ENCODE peak calls at places on chromosome 6, in six cellular contexts. P is HepG2, A is WTC11, N is endothelial cell of umbilical vein, M is K562, U is H1. R is an unnamed sample.

GRCh38 chr6:26175428-26176181 is 88.4 kb downstream of the HFE start:
- DNase-seq in P (peak), N (peak), A (peak), U (peak), M (peak), R (no peak)

GRCh38 chr6:72283571-72283970 is 338.3 kb upstream of the KCNQ5 start:
- DNase-seq in U (no peak), P (no peak), M (no peak), N (no peak), A (no peak), R (no peak)

GRCh38 chr6:82178084-82178758 is 69.3 kb downstream of the IBTK start:
- DNase-seq in M (no peak), P (peak), N (peak), U (no peak), A (no peak), R (no peak)

GRCh38 chr6:85458782-85459181 is 8.9 kb downstream of the NT5E start:
- DNase-seq in U (no peak), A (no peak), P (no peak), M (no peak), N (peak), R (no peak)

GRCh38 chr6:135323202-135323668 is 142.1 kb downstream of the MYB start:
- DNase-seq in A (no peak), P (no peak), M (peak), N (no peak), U (no peak), R (no peak)

GRCh38 chr6:32436995-32437836 is 2.5 kb upstream of the HLA-DRA start:
- DNase-seq in A (no peak), N (peak), M (no peak), P (no peak), U (no peak), R (no peak)

GRCh38 chr6:44636576-44637248 is 249.2 kb downstream of the CDC5L start:
- DNase-seq in U (no peak), M (no peak), N (no peak), P (no peak), A (no peak), R (no peak)

GRCh38 chr6:133995758-133996157 is 42.7 kb downstream of the TBPL1 start:
- DNase-seq in N (no peak), U (no peak), P (no peak), M (no peak), A (no peak), R (no peak)

GRCh38 chr6:33610057-33610456 is 11.1 kb upstream of the ITPR3 start:
- DNase-seq in P (no peak), A (no peak), M (no peak), N (no peak), U (no peak), R (no peak)

GRCh38 chr6:89834884-89835792 is 5.5 kb downstream of the CASP8AP2 start:
- DNase-seq in P (no peak), U (no peak), M (no peak), A (no peak), N (no peak), R (no peak)

GRCh38 chr6:20334334-20334733 is 67.3 kb upstream of the E2F3 start:
- DNase-seq in N (no peak), A (peak), P (no peak), U (no peak), M (peak), R (no peak)

GRCh38 chr6:83920017-83920416 is 60.5 kb downstream of the CYB5R4 start:
- DNase-seq in A (no peak), U (no peak), P (no peak), N (no peak), M (no peak), R (no peak)

GRCh38 chr6:144559865-144560603 is 274.9 kb downstream of the UTRN start:
- DNase-seq in N (peak), U (no peak), M (no peak), P (peak), A (no peak), R (peak)

GRCh38 chr6:7644394-7644793 is 54.4 kb downstream of the SNRNP48 start:
- DNase-seq in N (no peak), U (no peak), M (no peak), A (no peak), P (no peak), R (peak)

GRCh38 chr6:99867026-99867425 is 127.0 kb downstream of the MCHR2 start:
- DNase-seq in A (no peak), P (no peak), N (no peak), M (no peak), U (no peak), R (no peak)

GRCh38 chr6:20866940-20867630 is 332.8 kb downstream of the CDKAL1 start:
- DNase-seq in A (no peak), U (no peak), N (no peak), M (no peak), P (no peak), R (no peak)

GRCh38 chr6:164130151-164130550 is 715.6 kb downstream of the QKI start:
- DNase-seq in M (no peak), N (no peak), A (no peak), P (no peak), U (no peak), R (no peak)

GRCh38 chr6:52162940-52163908 is 23.0 kb upstream of the IL17A start:
- DNase-seq in N (peak), M (peak), A (no peak), P (peak), U (no peak), R (peak)

GRCh38 chr6:162907876-162908481 is 180.2 kb downstream of the PACRG start:
- DNase-seq in M (peak), A (no peak), P (peak), N (peak), U (no peak), R (no peak)

GRCh38 chr6:9708600-9708999 is 706.3 kb downstream of the TFAP2A start:
- DNase-seq in P (no peak), U (no peak), A (no peak), N (no peak), M (no peak), R (no peak)

GRCh38 chr6:16741112-16742016 is 19.9 kb downstream of the ATXN1 start:
- DNase-seq in P (no peak), U (no peak), M (no peak), A (no peak), N (no peak), R (no peak)

GRCh38 chr6:40262363-40262762 is 324.8 kb downstream of the LRFN2 start:
- DNase-seq in A (no peak), P (no peak), M (no peak), N (no peak), U (no peak), R (no peak)

GRCh38 chr6:73515204-73516101 is 5.4 kb downstream of the EEF1A1 start:
- DNase-seq in M (peak), P (peak), N (peak), A (peak), U (no peak), R (no peak)
- TF ChIP-seq JUN in M (peak), P (no peak), N (peak), A (no peak), U (no peak), R (peak)

DNA sequence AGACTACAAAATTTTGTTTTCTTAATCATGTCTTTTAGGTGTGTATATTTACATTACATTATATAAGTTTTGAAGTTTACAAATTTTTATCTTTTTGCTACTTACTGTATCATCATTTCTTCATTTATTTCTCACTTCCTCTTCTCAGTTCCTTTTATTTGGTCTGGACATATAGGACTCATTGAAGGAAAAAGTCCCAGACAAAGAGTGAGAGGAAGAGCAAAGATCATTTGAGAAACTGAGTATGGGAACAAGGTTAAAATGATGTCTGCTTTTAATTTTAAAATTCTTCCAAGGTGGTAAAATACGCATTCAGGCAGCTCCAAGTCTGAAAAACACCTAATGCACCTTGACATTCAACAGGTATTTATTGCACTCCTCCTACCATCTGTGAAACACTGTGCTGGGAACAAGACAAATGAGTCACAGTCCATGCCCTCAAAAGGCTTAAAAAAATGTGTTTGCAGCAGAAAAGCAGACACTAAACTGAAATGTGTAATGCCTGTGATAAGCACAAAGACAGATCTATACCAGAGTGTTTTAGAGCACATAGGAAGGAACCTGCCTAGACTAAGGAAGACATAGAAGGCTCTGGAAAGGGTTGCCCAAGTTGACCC is 63.2 kb downstream of the PKIB start:
- DNase-seq in P (no peak), N (no peak), A (no peak), M (no peak), U (no peak), R (no peak)
- TF ChIP-seq JUN in P (no peak), N (no peak), A (no peak), M (no peak), U (no peak), R (no peak)

DNA sequence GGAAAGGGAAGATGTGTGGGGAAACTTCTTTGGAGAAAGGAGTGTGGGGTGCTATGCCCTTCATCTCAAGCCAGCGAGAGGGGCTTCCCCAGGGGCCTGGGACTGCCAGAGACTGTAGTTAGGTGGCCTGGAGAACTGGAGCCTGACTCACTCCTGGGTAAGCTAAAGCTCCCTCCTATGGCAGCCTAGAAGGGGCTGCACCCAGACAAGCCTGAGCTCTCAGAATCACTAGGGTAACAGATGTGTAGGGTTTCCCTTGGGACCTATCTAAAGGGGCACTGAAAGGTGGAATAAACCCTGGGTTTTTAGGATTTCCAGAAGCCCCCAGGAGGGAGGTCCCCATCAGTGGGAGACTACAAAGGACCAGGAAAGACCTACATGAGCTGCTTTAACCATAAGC is 1.6 kb upstream of the ARMC2 start:
- DNase-seq in A (no peak), U (no peak), P (no peak), M (no peak), N (no peak), R (no peak)
- TF ChIP-seq JUN in A (no peak), U (no peak), P (no peak), M (no peak), N (no peak), R (no peak)

GRCh38 chr6:74431873-74432272 is 735.9 kb downstream of the CD109 start:
- DNase-seq in N (no peak), A (no peak), U (no peak), P (no peak), M (no peak), R (no peak)
- TF ChIP-seq JUN in N (no peak), A (no peak), U (no peak), P (no peak), M (no peak), R (no peak)

DNA sequence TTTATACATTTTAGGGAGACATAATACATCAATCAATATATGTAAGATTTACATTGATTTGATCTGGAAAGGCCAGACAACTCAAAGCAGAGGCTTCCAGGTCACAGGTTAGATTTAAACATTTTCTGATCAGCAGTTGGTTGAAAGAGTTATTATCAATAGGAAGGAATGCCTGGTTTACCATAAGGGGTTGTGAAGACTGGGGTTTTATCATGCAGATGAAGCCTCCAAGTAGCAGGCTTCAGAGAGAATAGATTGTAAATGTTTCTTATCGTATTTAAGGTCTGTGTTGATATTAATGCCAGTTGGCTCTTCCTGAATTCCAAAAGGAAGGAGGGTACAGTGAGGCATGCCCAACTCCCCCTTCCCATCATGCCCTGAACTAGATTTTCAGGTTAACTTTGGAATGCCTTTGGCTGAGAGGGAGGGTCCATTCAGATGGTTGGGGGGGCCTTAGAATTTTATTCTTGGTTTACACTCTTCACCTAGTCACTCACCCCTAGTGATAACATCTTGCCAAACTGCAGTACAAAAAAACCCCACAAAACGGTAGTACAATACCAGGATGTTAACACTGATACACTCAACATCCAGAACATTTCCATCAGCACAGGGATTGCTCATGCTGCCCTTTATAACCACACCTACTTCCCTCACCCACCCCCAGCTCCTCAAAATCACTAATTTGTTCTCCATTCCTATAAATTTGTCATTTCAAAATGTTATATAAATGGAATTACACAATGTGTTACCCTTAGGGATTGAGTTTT is 259.6 kb upstream of the PLN start:
- DNase-seq in N (peak), U (no peak), M (no peak), A (no peak), P (no peak), R (no peak)
- TF ChIP-seq JUN in N (no peak), U (no peak), M (no peak), A (no peak), P (no peak), R (no peak)

GRCh38 chr6:109513571-109514071 is 30.6 kb upstream of the ZBTB24 start:
- DNase-seq in N (peak), P (no peak), U (no peak), M (no peak), A (no peak), R (peak)
- TF ChIP-seq JUN in N (peak), P (no peak), U (peak), M (no peak), A (no peak), R (no peak)

DNA sequence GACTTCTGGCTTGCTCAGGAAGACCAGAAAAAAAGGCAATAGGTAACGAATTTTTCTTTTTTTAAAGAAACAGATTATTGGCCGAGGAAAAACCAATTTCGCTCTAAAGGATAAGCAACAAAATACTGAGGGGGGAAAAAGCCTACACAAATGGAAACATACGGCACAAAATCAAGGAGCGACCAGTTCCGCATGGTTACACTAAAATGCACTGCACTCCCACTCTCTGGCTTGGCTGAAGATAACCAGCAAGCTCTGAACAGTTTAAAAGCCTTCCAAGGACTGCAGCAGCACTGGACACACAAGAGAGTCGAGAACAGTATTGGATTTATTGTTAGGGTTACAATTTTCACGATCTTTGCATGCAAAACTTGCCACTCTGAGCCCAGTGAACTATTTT is 881 bp upstream of the MAP7 start:
- DNase-seq in A (no peak), U (no peak), N (no peak), M (peak), P (no peak), R (no peak)
- TF ChIP-seq JUN in A (no peak), U (no peak), N (no peak), M (no peak), P (no peak), R (no peak)

GRCh38 chr6:46985943-46986342 is 56.2 kb downstream of the ADGRF1 start:
- DNase-seq in U (no peak), A (no peak), N (peak), M (no peak), P (no peak), R (no peak)

GRCh38 chr6:46994933-46995332 is 47.2 kb downstream of the ADGRF1 start:
- DNase-seq in P (no peak), N (peak), U (no peak), A (no peak), M (no peak), R (no peak)

GRCh38 chr6:46990031-46990644 is 52.0 kb downstream of the ADGRF1 start:
- DNase-seq in U (no peak), P (no peak), A (no peak), M (no peak), N (no peak), R (no peak)

GRCh38 chr6:46993846-46994245 is 48.3 kb downstream of the ADGRF1 start:
- DNase-seq in P (peak), M (no peak), N (peak), U (no peak), A (no peak), R (peak)

GRCh38 chr6:46989384-46989783 is 52.7 kb downstream of the ADGRF1 start:
- DNase-seq in A (no peak), N (peak), P (no peak), U (no peak), M (no peak), R (no peak)
- TF ChIP-seq JUN in A (no peak), N (no peak), P (no peak), U (no peak), M (no peak), R (no peak)

R was measured in A549.